ENCODE peak calls at places on chromosomes 16 and 17, in four cellular contexts. One of them, this sample, is unnamed.

GRCh38 chr17:81928497-81929252 is 1.1 kb upstream of the MAFG start:
- DNase-seq in GM23248: peak; percentile 49
- DNase-seq in HCT116: no peak
- DNase-seq in neural progenitor cell: no peak
- DNase-seq in this sample: no peak

GRCh38 chr17:75817571-75817970 is 26.6 kb downstream of the UNC13D start:
- DNase-seq in GM23248: no peak
- DNase-seq in HCT116: no peak
- DNase-seq in neural progenitor cell: no peak
- DNase-seq in this sample: no peak

GRCh38 chr16:84212631-84213030 is 21.7 kb downstream of the ADAD2 start:
- DNase-seq in GM23248: no peak
- DNase-seq in HCT116: no peak
- DNase-seq in neural progenitor cell: no peak
- DNase-seq in this sample: no peak

GRCh38 chr17:58667934-58668597 is 23.8 kb downstream of the TEX14 start:
- DNase-seq in GM23248: peak; percentile 29
- DNase-seq in HCT116: no peak
- DNase-seq in neural progenitor cell: no peak
- DNase-seq in this sample: no peak

GRCh38 chr16:31696968-31697743 is 169.5 kb downstream of the AHSP start:
- DNase-seq in GM23248: peak; percentile 77
- DNase-seq in HCT116: peak; percentile 43
- DNase-seq in neural progenitor cell: peak; percentile 27
- DNase-seq in this sample: no peak

GRCh38 chr17:13405080-13405479 is 196.6 kb downstream of the HS3ST3A1 start:
- DNase-seq in GM23248: no peak
- DNase-seq in HCT116: no peak
- DNase-seq in neural progenitor cell: no peak
- DNase-seq in this sample: no peak

GRCh38 chr16:20740007-20740883 is 1.4 kb downstream of the THUMPD1 start:
- DNase-seq in GM23248: peak; percentile 38
- DNase-seq in HCT116: no peak
- DNase-seq in neural progenitor cell: no peak
- DNase-seq in this sample: peak; percentile 18

GRCh38 chr17:63611354-63611753 is 10.7 kb downstream of the TACO1 start:
- DNase-seq in GM23248: no peak
- DNase-seq in HCT116: no peak
- DNase-seq in neural progenitor cell: no peak
- DNase-seq in this sample: no peak

GRCh38 chr16:30948956-30949654 is at the start of gene ORAI3:
- DNase-seq in GM23248: peak; percentile 86
- DNase-seq in HCT116: no peak
- DNase-seq in neural progenitor cell: peak; percentile 84
- DNase-seq in this sample: no peak

GRCh38 chr17:42277342-42277712 is 1.1 kb upstream of the STAT5B start:
- DNase-seq in GM23248: no peak
- DNase-seq in HCT116: no peak
- DNase-seq in neural progenitor cell: peak; percentile 17
- DNase-seq in this sample: no peak

GRCh38 chr17:76123749-76124581 is 17.1 kb downstream of the FOXJ1 start:
- DNase-seq in GM23248: no peak
- DNase-seq in HCT116: no peak
- DNase-seq in neural progenitor cell: no peak
- DNase-seq in this sample: no peak

GRCh38 chr16:69513180-69513966 is 52.4 kb upstream of the NFAT5 start:
- DNase-seq in GM23248: peak; percentile 74
- DNase-seq in HCT116: no peak
- DNase-seq in neural progenitor cell: no peak
- DNase-seq in this sample: no peak

GRCh38 chr16:9318764-9319163 is 227.3 kb downstream of the HAPSTR1 start:
- DNase-seq in GM23248: no peak
- DNase-seq in HCT116: no peak
- DNase-seq in neural progenitor cell: no peak
- DNase-seq in this sample: no peak

GRCh38 chr16:84577034-84577803 is 40.7 kb downstream of the COTL1 start:
- DNase-seq in GM23248: no peak
- DNase-seq in HCT116: peak; percentile 58
- DNase-seq in neural progenitor cell: no peak
- DNase-seq in this sample: no peak

GRCh38 chr16:67431805-67432476 is 1.0 kb downstream of the HSD11B2 start:
- DNase-seq in GM23248: no peak
- DNase-seq in HCT116: no peak
- DNase-seq in neural progenitor cell: peak; percentile 44
- DNase-seq in this sample: no peak

GRCh38 chr16:67901734-67902133 is 8.7 kb downstream of the PSKH1 start:
- DNase-seq in GM23248: no peak
- DNase-seq in HCT116: no peak
- DNase-seq in neural progenitor cell: no peak
- DNase-seq in this sample: no peak

GRCh38 chr16:28902909-28903308 is 22.1 kb downstream of the RABEP2 start:
- DNase-seq in GM23248: no peak
- DNase-seq in HCT116: no peak
- DNase-seq in neural progenitor cell: no peak
- DNase-seq in this sample: peak; percentile 15

GRCh38 chr17:34207572-34207971 is 47.5 kb upstream of the CCL2 start:
- DNase-seq in GM23248: peak; percentile 26
- DNase-seq in HCT116: no peak
- DNase-seq in neural progenitor cell: no peak
- DNase-seq in this sample: no peak

GRCh38 chr17:79943354-79944241 is 92.1 kb downstream of the TBC1D16 start:
- DNase-seq in GM23248: no peak
- DNase-seq in HCT116: no peak
- DNase-seq in neural progenitor cell: no peak
- DNase-seq in this sample: no peak

GRCh38 chr17:15269690-15270089 is 4.6 kb upstream of the PMP22 start:
- DNase-seq in GM23248: no peak
- DNase-seq in HCT116: no peak
- DNase-seq in neural progenitor cell: no peak
- DNase-seq in this sample: no peak

GRCh38 chr17:57355090-57355859 is 99.0 kb downstream of the MSI2 start:
- DNase-seq in GM23248: no peak
- DNase-seq in HCT116: no peak
- DNase-seq in neural progenitor cell: no peak
- DNase-seq in this sample: peak; percentile 57

GRCh38 chr17:78682363-78682762 is 99.7 kb downstream of the CYTH1 start:
- DNase-seq in GM23248: no peak
- DNase-seq in HCT116: no peak
- DNase-seq in neural progenitor cell: peak; percentile 23
- DNase-seq in this sample: no peak

DNA sequence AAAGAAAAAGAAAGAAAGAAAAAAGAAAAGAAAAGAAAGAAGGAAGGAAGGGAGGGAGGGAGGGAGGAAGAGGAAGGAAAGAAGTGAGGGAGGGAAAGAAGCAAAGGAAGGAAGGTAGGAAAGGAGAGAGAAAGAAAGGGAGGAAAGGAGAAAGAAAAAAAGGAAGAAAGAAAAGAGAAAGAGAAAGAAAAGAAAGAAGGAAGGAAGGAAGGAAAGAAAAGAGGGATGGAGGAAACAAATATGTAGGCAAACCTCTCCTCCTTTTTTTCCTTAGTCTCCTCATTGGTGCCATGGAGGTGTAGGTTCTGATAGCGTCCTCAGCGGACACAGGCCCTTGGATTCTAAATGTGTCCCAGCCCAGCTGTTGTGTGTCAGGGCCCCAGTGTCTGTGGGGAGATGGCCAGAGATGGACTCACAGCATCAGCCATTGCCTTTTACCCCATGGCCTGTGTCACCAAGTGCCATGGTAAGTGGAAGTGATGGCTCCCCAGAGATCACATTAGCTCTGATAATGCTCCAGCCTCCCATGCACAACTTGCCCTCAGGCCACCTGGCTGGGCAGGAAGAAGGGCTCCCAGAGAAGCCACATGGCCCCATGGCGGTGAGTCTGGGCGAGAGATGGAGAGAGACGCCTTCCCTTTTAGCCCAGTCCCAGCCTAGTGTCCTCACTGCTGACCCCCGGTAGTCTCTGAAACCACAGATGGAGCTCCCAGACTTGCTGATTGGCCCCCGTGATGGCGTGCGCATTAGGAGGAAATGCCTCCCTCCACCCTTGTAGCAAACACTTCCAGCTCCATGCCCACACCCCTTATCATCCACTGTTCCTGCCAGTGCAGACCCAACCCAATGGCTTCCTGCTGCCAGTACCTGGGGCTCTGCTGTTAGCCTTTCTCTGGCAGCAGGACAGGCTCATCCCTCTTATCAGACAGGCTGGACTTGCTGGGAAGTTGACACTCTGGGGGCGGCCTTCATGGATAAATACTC is 3.7 kb upstream of the SLC6A2 start:
- DNase-seq in GM23248: no peak
- DNase-seq in HCT116: no peak
- DNase-seq in neural progenitor cell: no peak
- DNase-seq in this sample: no peak
- TF ChIP-seq EZH2 in GM23248: no peak
- TF ChIP-seq EZH2 in HCT116: no peak
- TF ChIP-seq EZH2 in neural progenitor cell: no peak
- TF ChIP-seq EZH2 in this sample: no peak

DNA sequence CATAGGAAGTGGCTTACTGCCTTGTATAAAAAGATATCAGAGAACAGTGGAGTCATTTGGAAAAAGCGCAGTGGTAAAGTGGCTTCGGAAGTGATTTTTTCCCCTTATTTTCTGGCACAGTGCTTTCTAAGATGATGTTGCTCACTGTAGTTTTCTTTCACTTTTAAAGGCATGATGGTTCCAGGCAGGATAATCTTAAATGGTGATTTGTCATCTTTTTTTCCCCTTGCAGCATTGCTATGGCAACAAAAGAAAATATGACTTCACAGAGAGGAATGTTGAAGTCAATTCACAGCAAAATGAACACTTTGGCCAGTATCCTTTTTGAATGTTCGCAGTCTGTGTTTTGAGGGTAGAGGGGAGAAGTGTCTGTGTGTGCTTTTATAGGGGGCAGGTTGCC is 42.5 kb downstream of the GOSR1 start:
- DNase-seq in GM23248: peak; percentile 95
- DNase-seq in HCT116: no peak
- DNase-seq in neural progenitor cell: no peak
- DNase-seq in this sample: no peak
- H3K9ac ChIP-seq in GM23248: peak overlapping the region; percentile 83
- H3K9ac ChIP-seq in HCT116: no peak overlapping the region
- H3K9ac ChIP-seq in neural progenitor cell: no peak overlapping the region
- H3K9ac ChIP-seq in this sample: no peak overlapping the region

GRCh38 chr16:86495357-86495701 is 15.0 kb upstream of the FOXF1 start:
- DNase-seq in GM23248: no peak
- DNase-seq in HCT116: no peak
- DNase-seq in neural progenitor cell: no peak
- DNase-seq in this sample: no peak

GRCh38 chr16:86495756-86496261 is 14.5 kb upstream of the FOXF1 start:
- DNase-seq in GM23248: no peak
- DNase-seq in HCT116: no peak
- DNase-seq in neural progenitor cell: peak; percentile 82
- DNase-seq in this sample: no peak

GRCh38 chr16:86496929-86497381 is 13.4 kb upstream of the FOXF1 start:
- DNase-seq in GM23248: no peak
- DNase-seq in HCT116: no peak
- DNase-seq in neural progenitor cell: peak; percentile 58
- DNase-seq in this sample: no peak

GRCh38 chr16:86497551-86498021 is 12.7 kb upstream of the FOXF1 start:
- DNase-seq in GM23248: no peak
- DNase-seq in HCT116: no peak
- DNase-seq in neural progenitor cell: peak; percentile 92
- DNase-seq in this sample: no peak

GRCh38 chr16:86496262-86496928 is 13.9 kb upstream of the FOXF1 start:
- DNase-seq in GM23248: no peak
- DNase-seq in HCT116: no peak
- DNase-seq in neural progenitor cell: peak; percentile 21
- DNase-seq in this sample: no peak
- TF ChIP-seq EZH2 in GM23248: no peak
- TF ChIP-seq EZH2 in HCT116: no peak
- TF ChIP-seq EZH2 in neural progenitor cell: peak; percentile 97
- TF ChIP-seq EZH2 in this sample: no peak

DNA sequence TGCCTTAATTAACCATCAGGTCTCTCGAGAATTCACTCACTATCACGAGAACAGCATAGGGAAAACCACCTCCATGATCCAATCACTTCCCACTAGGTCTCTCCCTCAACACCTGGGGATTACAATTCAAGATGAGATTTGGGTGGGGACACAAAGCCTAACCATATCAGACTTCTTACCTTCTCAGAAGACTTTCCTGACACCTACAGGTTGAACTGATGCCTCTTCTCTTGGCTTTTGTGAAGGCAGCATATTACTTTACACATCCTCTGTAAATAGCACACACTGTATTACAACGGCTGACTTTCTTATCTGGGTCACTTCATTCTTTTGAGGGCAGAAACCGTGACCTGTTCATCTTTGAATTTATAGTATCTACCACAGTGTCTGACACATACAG is 23.6 kb downstream of the BMERB1 start:
- DNase-seq in GM23248: no peak
- DNase-seq in HCT116: no peak
- DNase-seq in neural progenitor cell: no peak
- DNase-seq in this sample: no peak
- H3K9ac ChIP-seq in GM23248: no peak overlapping the region
- H3K9ac ChIP-seq in HCT116: no peak overlapping the region
- H3K9ac ChIP-seq in neural progenitor cell: no peak overlapping the region
- H3K9ac ChIP-seq in this sample: no peak overlapping the region

DNA sequence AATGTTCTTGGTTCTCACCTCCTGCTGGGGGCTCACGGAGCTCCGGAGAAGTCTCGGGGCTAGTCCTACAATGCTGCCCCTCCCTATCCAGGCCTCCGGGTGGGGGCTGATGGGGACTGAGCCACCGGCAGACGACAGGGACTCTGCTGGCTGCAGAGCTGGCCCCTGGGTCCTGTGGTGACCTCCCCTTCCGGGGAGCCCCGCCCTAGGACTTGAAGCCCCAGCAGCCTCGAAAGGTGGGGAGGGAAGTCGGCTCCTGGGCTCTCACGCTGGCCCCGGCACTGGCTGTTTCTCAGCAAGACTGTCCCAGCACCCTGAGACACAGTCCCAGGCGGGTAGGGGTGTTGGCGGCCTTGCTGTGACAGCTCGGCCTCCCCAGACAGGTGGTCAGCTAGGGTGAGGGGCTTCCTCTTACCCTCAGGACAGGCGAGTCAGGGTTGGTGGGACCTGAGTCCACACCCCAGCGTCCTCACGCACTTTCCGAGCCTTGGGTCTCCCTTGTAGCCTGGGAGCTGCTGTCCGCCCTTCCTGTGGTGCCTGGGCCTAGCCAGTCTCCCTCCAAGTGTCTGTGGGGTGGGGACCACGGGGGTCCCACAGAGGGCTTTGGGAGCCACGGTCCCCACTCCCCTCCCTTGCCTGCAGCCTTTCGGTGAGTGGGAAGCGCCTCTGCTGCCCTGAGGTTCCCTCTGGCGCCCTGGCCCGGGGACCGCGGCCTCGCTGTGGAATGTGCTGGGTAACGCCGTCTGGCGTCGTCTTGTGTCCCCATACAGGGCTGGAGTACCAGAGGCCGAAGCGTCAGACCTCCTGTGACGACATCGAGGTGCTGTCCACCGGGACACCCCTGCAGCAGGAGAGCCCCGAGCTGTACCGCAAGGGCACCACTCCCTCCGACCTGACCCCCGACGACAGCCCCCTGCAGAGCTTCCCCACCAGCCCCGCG is 76.6 kb downstream of the KLHDC4 start:
- DNase-seq in GM23248: no peak
- DNase-seq in HCT116: no peak
- DNase-seq in neural progenitor cell: no peak
- DNase-seq in this sample: no peak
- TF ChIP-seq EZH2 in GM23248: no peak
- TF ChIP-seq EZH2 in HCT116: no peak
- TF ChIP-seq EZH2 in neural progenitor cell: no peak
- TF ChIP-seq EZH2 in this sample: no peak

This sample was measured in DND-41.